ENCODE peak calls at places on chromosomes 5 and 9, in nine cellular contexts. I, H, K, V, Z, O, M, Q and T are unnamed samples.

GRCh38 chr5:159759791-159760300 is 156.4 kb upstream of the ADRA1B start:
- DNase-seq in I (no peak), H (no peak), K (no peak), V (no peak), Z (no peak), O (no peak), M (no peak), Q (no peak), T (no peak)

GRCh38 chr5:80781356-80781755 is 126.6 kb upstream of the DHFR start:
- DNase-seq in I (no peak), H (no peak), K (no peak), V (no peak), Z (no peak), O (no peak), M (no peak), Q (no peak), T (no peak)

GRCh38 chr9:21465138-21465537 is 17.0 kb downstream of the IFNE start:
- DNase-seq in I (no peak), H (no peak), K (no peak), V (no peak), Z (no peak), O (no peak), M (no peak), Q (no peak), T (no peak)

GRCh38 chr5:1555011-1555807 is 31.4 kb upstream of the LPCAT1 start:
- DNase-seq in I (peak; percentile 83), H (peak; percentile 73), K (no peak), V (no peak), Z (peak; percentile 94), O (no peak), M (no peak), Q (peak; percentile 70), T (no peak)

GRCh38 chr9:132541051-132541450 is 41.4 kb upstream of the BARHL1 start:
- DNase-seq in I (no peak), H (peak; percentile 70), K (no peak), V (peak; percentile 3), Z (no peak), O (no peak), M (no peak), Q (no peak), T (no peak)

GRCh38 chr5:62385136-62385535 is 18.6 kb downstream of the DIMT1 start:
- DNase-seq in I (no peak), H (no peak), K (no peak), V (no peak), Z (no peak), O (no peak), M (no peak), Q (no peak), T (no peak)

GRCh38 chr9:96242829-96243228 is 59.1 kb downstream of the HSD17B3 start:
- DNase-seq in I (no peak), H (no peak), K (no peak), V (no peak), Z (no peak), O (no peak), M (no peak), Q (no peak), T (no peak)

GRCh38 chr5:62812653-62813329 is 234.2 kb downstream of the LRRC70 start:
- DNase-seq in I (no peak), H (no peak), K (no peak), V (no peak), Z (no peak), O (no peak), M (no peak), Q (no peak), T (no peak)

GRCh38 chr9:8963882-8964281 is 1164.3 kb upstream of the DMAC1 start:
- DNase-seq in I (no peak), H (no peak), K (no peak), V (no peak), Z (no peak), O (no peak), M (no peak), Q (no peak), T (no peak)

GRCh38 chr5:71475788-71476384 is 20.4 kb downstream of the BDP1 start:
- DNase-seq in I (no peak), H (no peak), K (no peak), V (no peak), Z (peak; percentile 15), O (no peak), M (no peak), Q (peak; percentile 58), T (peak; percentile 26)

GRCh38 chr9:17795708-17796107 is 216.8 kb downstream of the SH3GL2 start:
- DNase-seq in I (no peak), H (no peak), K (no peak), V (peak; percentile 49), Z (no peak), O (no peak), M (no peak), Q (no peak), T (no peak)

GRCh38 chr5:66646570-66646969 is 50.4 kb downstream of the MAST4 start:
- DNase-seq in I (no peak), H (no peak), K (no peak), V (no peak), Z (no peak), O (no peak), M (no peak), Q (no peak), T (no peak)

GRCh38 chr5:172773481-172774469 is 2.8 kb upstream of the DUSP1 start:
- DNase-seq in I (no peak), H (no peak), K (no peak), V (no peak), Z (no peak), O (no peak), M (no peak), Q (no peak), T (no peak)

GRCh38 chr9:83219154-83219923 is 156.4 kb upstream of the RASEF start:
- DNase-seq in I (peak; percentile 88), H (peak; percentile 91), K (peak; percentile 15), V (peak; percentile 82), Z (peak; percentile 92), O (no peak), M (no peak), Q (peak; percentile 73), T (peak; percentile 45)

GRCh38 chr9:7366121-7366520 is 433.5 kb downstream of the DMAC1 start:
- DNase-seq in I (no peak), H (no peak), K (no peak), V (no peak), Z (no peak), O (no peak), M (no peak), Q (no peak), T (no peak)

GRCh38 chr5:28544501-28544900 is 1506.1 kb upstream of the CDH9 start:
- DNase-seq in I (no peak), H (no peak), K (no peak), V (no peak), Z (no peak), O (no peak), M (no peak), Q (no peak), T (no peak)

GRCh38 chr5:172373680-172374079 is 80.6 kb downstream of the SH3PXD2B start:
- DNase-seq in I (no peak), H (peak; percentile 3), K (no peak), V (no peak), Z (no peak), O (no peak), M (no peak), Q (no peak), T (no peak)